ENCODE peak calls at places on chromosome 18, in five cellular contexts. S, J, X, N and C are unnamed samples.

GRCh38 chr18:10006261-10006903 is 92.6 kb downstream of the VAPA start:
- DNase-seq in S (peak), J (peak), X (no peak), N (no peak), C (peak)

GRCh38 chr18:63109789-63110188 is 209.8 kb downstream of the BCL2 start:
- DNase-seq in S (no peak), J (peak), X (no peak), N (no peak), C (no peak)

GRCh38 chr18:58309610-58310239 is 265.7 kb downstream of the NEDD4L start:
- DNase-seq in S (no peak), J (no peak), X (no peak), N (no peak), C (no peak)

GRCh38 chr18:75378674-75379315 is 48.7 kb downstream of the SMIM21 start:
- DNase-seq in S (no peak), J (no peak), X (no peak), N (no peak), C (no peak)

GRCh38 chr18:28960146-28960545 is 783.2 kb upstream of the CDH2 start:
- DNase-seq in S (peak), J (no peak), X (no peak), N (no peak), C (no peak)

GRCh38 chr18:30106356-30106755 is 936.2 kb downstream of the DSC3 start:
- DNase-seq in S (no peak), J (no peak), X (no peak), N (no peak), C (no peak)

GRCh38 chr18:9380571-9381390 is 46.2 kb downstream of the TWSG1 start:
- DNase-seq in S (peak), J (no peak), X (no peak), N (no peak), C (peak)

GRCh38 chr18:79818631-79819030 is 20.9 kb downstream of the KCNG2 start:
- DNase-seq in S (no peak), J (no peak), X (peak), N (no peak), C (no peak)

GRCh38 chr18:24878289-24878688 is 417.9 kb downstream of the HRH4 start:
- DNase-seq in S (peak), J (peak), X (no peak), N (no peak), C (peak)

GRCh38 chr18:57437782-57438668 is 2.9 kb downstream of the ONECUT2 start:
- DNase-seq in S (peak), J (peak), X (peak), N (no peak), C (no peak)

GRCh38 chr18:24006731-24007308 is 7.7 kb upstream of the TTC39C start:
- DNase-seq in S (peak), J (no peak), X (no peak), N (no peak), C (peak)

GRCh38 chr18:46750626-46751025 is 6.2 kb downstream of the ST8SIA5 start:
- DNase-seq in S (no peak), J (no peak), X (no peak), N (no peak), C (no peak)

GRCh38 chr18:59665057-59666007 is 31.9 kb downstream of the CCBE1 start:
- DNase-seq in S (peak), J (no peak), X (no peak), N (no peak), C (peak)

GRCh38 chr18:38751897-38752296 is 1186.3 kb upstream of the CELF4 start:
- DNase-seq in S (no peak), J (no peak), X (no peak), N (no peak), C (peak)

GRCh38 chr18:32301976-32302743 is 112.3 kb downstream of the MEP1B start:
- DNase-seq in S (peak), J (peak), X (no peak), N (no peak), C (peak)

GRCh38 chr18:79866889-79867574 is 69.3 kb downstream of the KCNG2 start:
- DNase-seq in S (peak), J (no peak), X (no peak), N (no peak), C (no peak)

GRCh38 chr18:59056706-59057492 is 82.8 kb upstream of the SEC11C start:
- DNase-seq in S (peak), J (peak), X (peak), N (peak), C (peak)

GRCh38 chr18:44834867-44835469 is 154.3 kb downstream of the SETBP1 start:
- DNase-seq in S (no peak), J (peak), X (no peak), N (no peak), C (no peak)

GRCh38 chr18:37327063-37327577 is 238.5 kb downstream of the CELF4 start:
- DNase-seq in S (no peak), J (no peak), X (no peak), N (no peak), C (no peak)
- H2BK120ac ChIP-seq in S (no peak), J (no peak), X (no peak), N (no peak), C (no peak)

DNA sequence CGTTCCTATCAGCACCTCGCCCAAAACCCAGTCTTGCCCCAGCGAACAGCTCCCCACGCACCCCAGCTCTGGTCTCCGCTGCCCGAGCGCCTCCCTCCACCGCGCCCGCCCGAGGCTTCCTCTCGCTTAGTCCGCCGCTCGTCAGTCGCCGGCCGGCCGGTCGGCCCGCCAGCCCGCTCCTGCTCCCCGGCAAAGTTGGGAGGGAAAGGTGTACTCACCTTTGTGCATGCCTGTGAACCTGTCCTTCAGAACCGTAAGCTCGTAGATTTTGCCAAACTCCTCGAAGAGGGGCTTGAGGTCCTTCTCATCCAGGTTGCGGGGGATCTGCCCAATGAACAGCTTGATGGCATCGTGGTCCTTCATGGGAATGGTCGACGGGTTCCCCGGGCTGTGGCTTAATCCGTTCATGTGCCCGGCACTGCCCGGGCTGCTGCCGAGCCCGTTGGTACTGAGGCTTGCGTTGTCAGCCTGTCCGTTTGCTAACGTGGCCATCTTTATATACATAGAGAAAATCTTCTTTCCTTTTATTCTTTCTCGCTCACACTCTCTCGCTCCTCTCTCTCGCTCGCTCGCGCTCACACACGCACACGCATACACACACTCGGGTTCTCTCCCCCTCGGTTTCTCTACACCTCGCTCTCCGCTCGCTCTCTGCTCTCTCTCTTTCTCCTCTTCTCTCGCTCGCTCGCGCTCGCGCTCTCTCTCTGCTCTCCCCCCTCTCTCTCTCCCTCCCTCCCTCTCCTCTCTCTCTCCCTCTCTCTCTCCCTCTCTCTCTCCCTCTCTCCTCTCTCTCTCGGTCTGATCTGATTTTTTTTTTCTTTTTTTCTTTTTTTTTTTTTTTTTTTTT is at the start of gene CELF4:
- DNase-seq in S (no peak), J (no peak), X (no peak), N (no peak), C (peak)
- H2BK120ac ChIP-seq in S (no peak), J (no peak), X (no peak), N (no peak), C (no peak)

GRCh38 chr18:73758446-73758845 is 389.2 kb downstream of the FBXO15 start:
- DNase-seq in S (peak), J (no peak), X (no peak), N (no peak), C (no peak)

GRCh38 chr18:73752965-73753364 is 394.7 kb downstream of the FBXO15 start:
- DNase-seq in S (peak), J (peak), X (no peak), N (no peak), C (peak)

GRCh38 chr18:73752546-73752945 is 395.1 kb downstream of the FBXO15 start:
- DNase-seq in S (peak), J (peak), X (no peak), N (no peak), C (peak)

DNA sequence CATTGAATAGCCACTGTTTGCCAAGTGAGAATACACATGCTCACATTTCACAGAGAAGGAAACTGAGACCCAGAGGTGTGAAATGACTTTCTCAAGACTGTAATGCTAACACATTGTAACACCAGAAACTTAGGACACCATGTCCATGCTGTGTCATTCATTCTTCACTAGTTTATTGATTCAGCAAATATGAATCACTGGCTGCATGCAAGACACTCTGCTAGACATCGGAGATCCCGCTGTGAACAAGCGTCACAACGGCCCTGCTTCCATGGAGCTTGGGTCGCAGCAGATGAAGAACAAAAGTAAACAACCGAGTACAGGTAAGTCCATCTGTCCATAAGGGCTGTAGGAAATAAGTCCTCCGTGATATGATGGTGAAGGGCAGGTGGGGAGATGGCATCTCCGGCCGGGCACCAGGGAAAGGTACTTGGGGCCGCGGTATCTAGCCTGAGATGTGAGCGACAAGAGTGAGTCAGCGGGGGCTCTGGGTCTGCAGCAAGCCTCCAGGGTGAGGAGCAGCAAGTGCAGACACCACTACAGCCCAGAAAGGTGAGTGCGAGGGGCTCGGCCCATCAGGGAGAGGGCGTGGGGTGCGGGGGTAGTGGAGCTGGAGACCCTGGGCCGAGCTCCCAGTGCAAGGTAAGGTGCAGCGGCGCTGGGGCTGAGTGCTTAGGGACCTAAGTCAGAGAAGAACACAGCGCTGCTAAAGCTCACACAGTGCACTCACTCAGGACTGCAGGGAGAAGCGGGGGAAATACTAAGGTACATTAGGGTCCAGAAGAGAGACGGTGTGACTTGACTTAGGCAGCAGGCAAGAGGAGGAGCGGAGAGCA is 391.2 kb downstream of the FBXO15 start:
- DNase-seq in S (peak), J (no peak), X (no peak), N (no peak), C (no peak)
- H2BK120ac ChIP-seq in S (no peak), J (no peak), X (no peak), N (no peak), C (no peak)

GRCh38 chr18:37432796-37433195 is 132.8 kb downstream of the CELF4 start:
- DNase-seq in S (no peak), J (peak), X (no peak), N (no peak), C (no peak)

GRCh38 chr18:37435150-37435872 is 130.3 kb downstream of the CELF4 start:
- DNase-seq in S (no peak), J (no peak), X (no peak), N (no peak), C (no peak)

GRCh38 chr18:37438417-37439180 is 127.0 kb downstream of the CELF4 start:
- DNase-seq in S (no peak), J (no peak), X (no peak), N (no peak), C (no peak)

GRCh38 chr18:37434161-37434860 is 131.3 kb downstream of the CELF4 start:
- DNase-seq in S (no peak), J (no peak), X (no peak), N (no peak), C (no peak)

GRCh38 chr18:37435996-37436395 is 129.6 kb downstream of the CELF4 start:
- DNase-seq in S (no peak), J (no peak), X (no peak), N (no peak), C (no peak)
- H2BK120ac ChIP-seq in S (no peak), J (no peak), X (no peak), N (no peak), C (no peak)

GRCh38 chr18:2893676-2894075 is 46.9 kb downstream of the EMILIN2 start:
- DNase-seq in S (no peak), J (no peak), X (no peak), N (no peak), C (no peak)

GRCh38 chr18:2893056-2893455 is 46.2 kb downstream of the EMILIN2 start:
- DNase-seq in S (no peak), J (peak), X (no peak), N (no peak), C (no peak)

GRCh38 chr18:2891526-2892431 is 45.0 kb downstream of the EMILIN2 start:
- DNase-seq in S (no peak), J (peak), X (no peak), N (no peak), C (no peak)

GRCh38 chr18:2889761-2890192 is 43.0 kb downstream of the EMILIN2 start:
- DNase-seq in S (peak), J (peak), X (no peak), N (no peak), C (no peak)

GRCh38 chr18:2890606-2891005 is 43.8 kb downstream of the EMILIN2 start:
- DNase-seq in S (no peak), J (no peak), X (no peak), N (no peak), C (no peak)
- H2BK120ac ChIP-seq in S (no peak), J (no peak), X (no peak), N (no peak), C (no peak)

DNA sequence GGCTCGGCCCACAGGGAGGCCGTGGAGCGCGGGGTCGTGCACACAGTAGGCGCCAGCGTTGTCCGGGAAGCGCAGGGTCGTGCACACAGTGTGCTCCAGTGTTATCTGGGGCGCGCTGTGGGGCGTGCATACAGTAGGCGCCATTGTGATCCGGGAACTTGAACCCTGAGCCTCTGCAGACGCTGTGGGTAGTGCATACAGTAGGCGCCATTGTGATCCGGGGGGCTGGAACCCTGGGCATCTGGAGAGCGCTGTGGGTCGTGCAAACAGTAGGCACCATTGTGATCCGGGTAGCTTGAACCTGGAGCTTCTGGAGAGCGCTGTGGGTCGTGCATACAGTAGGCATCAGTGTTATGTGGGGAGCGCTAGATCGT is 796 bp downstream of the ZNF236 start:
- DNase-seq in S (no peak), J (peak), X (no peak), N (no peak), C (no peak)
- H2BK120ac ChIP-seq in S (peak), J (peak), X (no peak), N (no peak), C (peak)

DNA sequence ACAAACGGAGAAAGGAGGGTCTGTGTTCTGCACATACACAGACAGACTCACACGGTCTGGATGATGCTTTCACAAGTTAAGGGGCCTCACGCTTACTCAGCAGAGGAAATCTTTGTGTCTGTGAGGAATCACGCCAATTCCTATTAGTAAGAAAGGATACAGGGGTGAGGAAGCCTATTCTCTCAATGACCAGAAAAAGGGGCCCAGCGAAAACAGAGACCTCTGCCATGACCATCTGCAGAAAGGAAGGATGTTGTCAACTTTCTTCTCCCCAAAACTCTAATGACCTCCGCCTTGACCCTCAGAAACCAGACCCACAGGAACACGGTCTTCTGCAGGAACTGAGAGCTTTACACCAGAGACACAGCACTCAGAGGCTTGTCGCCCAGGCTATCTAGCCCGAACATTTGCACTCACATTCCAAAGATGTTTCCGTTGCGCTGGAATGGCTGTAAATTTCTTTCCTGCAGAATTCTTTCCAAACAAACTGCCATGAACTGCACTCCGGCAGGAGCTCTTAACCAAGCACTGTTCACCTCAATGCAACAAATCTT is 186.3 kb downstream of the TCF4 start:
- DNase-seq in S (peak), J (peak), X (peak), N (no peak), C (peak)
- H2BK120ac ChIP-seq in S (peak), J (no peak), X (no peak), N (no peak), C (peak)

DNA sequence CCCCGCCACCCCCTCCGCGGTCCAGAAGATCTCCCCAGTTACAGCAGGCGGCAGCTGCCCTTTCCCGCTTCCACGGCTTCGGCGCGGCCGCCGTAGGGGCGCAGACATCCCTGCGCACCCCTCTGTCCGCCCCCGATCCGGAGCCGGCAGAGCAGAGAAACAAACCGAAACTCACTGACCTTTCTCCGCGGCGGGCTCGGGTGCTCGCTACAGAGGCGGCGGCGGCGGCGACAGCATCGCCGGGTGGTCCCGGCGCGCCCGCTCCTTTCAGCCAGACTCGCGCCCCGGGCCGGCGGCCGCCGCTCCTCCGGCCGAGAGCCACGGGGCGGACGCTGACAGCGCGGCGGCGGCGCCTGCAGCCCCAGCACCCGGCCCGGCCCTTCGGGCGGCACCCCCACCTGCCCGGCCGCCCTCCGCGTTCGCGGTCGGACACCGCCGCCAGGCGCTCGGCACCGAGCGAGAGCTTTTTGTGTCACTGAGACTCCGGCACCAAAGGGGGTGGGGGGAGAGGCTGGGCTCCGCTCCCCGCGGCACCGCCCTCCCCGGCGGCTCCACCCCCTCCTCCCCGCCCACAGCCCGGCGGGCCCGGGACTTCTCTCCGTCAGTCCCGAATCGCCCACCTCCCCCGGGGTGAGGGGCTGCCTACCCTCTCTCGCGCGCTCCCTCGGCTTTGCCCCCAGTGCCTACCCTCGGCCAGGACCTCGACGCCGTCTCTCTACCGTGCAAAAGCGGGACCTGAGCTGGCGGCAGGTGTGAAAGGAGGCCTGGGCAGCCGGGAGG is 1.4 kb upstream of the RNF152 start:
- DNase-seq in S (peak), J (peak), X (peak), N (peak), C (peak)
- H2BK120ac ChIP-seq in S (peak), J (peak), X (no peak), N (no peak), C (peak)